ENCODE peak calls at places on chromosomes 3 and 15, in nine cellular contexts. X is Karpas-422, Z is cardiac muscle cell, K is fibroblast of lung, D is heart right ventricle, C is fibroblast of mammary gland, Y is right cardiac atrium, W is mesendoderm, R is retinal pigment epithelial cell. E is an unnamed sample.

GRCh38 chr15:42921049-42921731 is 612 bp upstream of the TTBK2 start:
- DNase-seq in X (peak; percentile 61), Z (peak; percentile 44), K (peak; percentile 20), D (peak; percentile 32), C (peak; percentile 21), Y (peak; percentile 73), W (no peak), R (no peak), E (peak; percentile 39)

GRCh38 chr3:42688487-42689420 is 3.4 kb downstream of the KLHL40 start:
- DNase-seq in X (no peak), Z (no peak), K (no peak), D (no peak), C (no peak), Y (no peak), W (no peak), R (no peak), E (no peak)

GRCh38 chr3:23805881-23806321 is at the start of gene UBE2E1:
- DNase-seq in X (peak; percentile 89), Z (peak; percentile 84), K (peak; percentile 70), D (peak; percentile 80), C (peak; percentile 60), Y (peak; percentile 92), W (peak; percentile 74), R (no peak), E (peak; percentile 87)

GRCh38 chr15:41961014-41961518 is 11.3 kb downstream of the EHD4 start:
- DNase-seq in X (no peak), Z (no peak), K (no peak), D (no peak), C (no peak), Y (no peak), W (no peak), R (no peak), E (no peak)

GRCh38 chr3:104642827-104643226 is 723.9 kb upstream of the ALCAM start:
- DNase-seq in X (no peak), Z (no peak), K (no peak), D (no peak), C (no peak), Y (no peak), W (no peak), R (no peak), E (no peak)

GRCh38 chr3:52719618-52720017 is 13.7 kb downstream of the SPCS1 start:
- DNase-seq in X (peak; percentile 48), Z (no peak), K (no peak), D (no peak), C (no peak), Y (no peak), W (no peak), R (no peak), E (no peak)

GRCh38 chr15:99928429-99928981 is 195.3 kb upstream of the LYSMD4 start:
- DNase-seq in X (no peak), Z (peak; percentile 88), K (peak; percentile 72), D (peak; percentile 91), C (peak; percentile 72), Y (peak; percentile 95), W (peak; percentile 60), R (no peak), E (peak; percentile 74)

GRCh38 chr3:64222501-64222900 is 2.8 kb downstream of the PRICKLE2 start:
- DNase-seq in X (no peak), Z (no peak), K (no peak), D (no peak), C (no peak), Y (no peak), W (no peak), R (no peak), E (no peak)

GRCh38 chr3:126537730-126538281 is 13.9 kb downstream of the CHST13 start:
- DNase-seq in X (no peak), Z (no peak), K (no peak), D (no peak), C (no peak), Y (no peak), W (no peak), R (no peak), E (no peak)

GRCh38 chr15:29623240-29623639 is 199.0 kb downstream of the TJP1 start:
- DNase-seq in X (no peak), Z (no peak), K (no peak), D (no peak), C (no peak), Y (no peak), W (peak; percentile 17), R (no peak), E (no peak)

GRCh38 chr3:149340310-149340933 is 7.0 kb upstream of the TM4SF18 start:
- DNase-seq in X (no peak), Z (peak; percentile 64), K (peak; percentile 58), D (no peak), C (peak; percentile 65), Y (no peak), W (no peak), R (no peak), E (no peak)

GRCh38 chr3:71226565-71227281 is 356.8 kb downstream of the FOXP1 start:
- DNase-seq in X (no peak), Z (peak; percentile 56), K (peak; percentile 78), D (peak; percentile 50), C (no peak), Y (peak; percentile 72), W (no peak), R (no peak), E (no peak)
- H3K4me3 ChIP-seq in X (no peak overlapping the region), Z (no peak overlapping the region), K (peak overlapping the region; percentile 20), D (peak overlapping the region; percentile 49), C (no peak overlapping the region), Y (peak overlapping the region; percentile 21), W (no peak overlapping the region), R (no peak overlapping the region), E (no peak overlapping the region)

GRCh38 chr3:27729325-27729724 is 7.2 kb upstream of the EOMES start:
- DNase-seq in X (no peak), Z (no peak), K (no peak), D (no peak), C (no peak), Y (no peak), W (peak; percentile 60), R (no peak), E (no peak)
- H3K4me3 ChIP-seq in X (no peak overlapping the region), Z (peak overlapping the region; percentile 12), K (no peak overlapping the region), D (peak overlapping the region; percentile 20), C (no peak overlapping the region), Y (no peak overlapping the region), W (no peak overlapping the region), R (no peak overlapping the region), E (no peak overlapping the region)

GRCh38 chr3:157495846-157496245 is 7.4 kb downstream of the VEPH1 start:
- DNase-seq in X (no peak), Z (no peak), K (no peak), D (no peak), C (no peak), Y (no peak), W (no peak), R (no peak), E (no peak)

GRCh38 chr3:157498374-157498773 is 4.8 kb downstream of the VEPH1 start:
- DNase-seq in X (no peak), Z (no peak), K (no peak), D (no peak), C (no peak), Y (no peak), W (no peak), R (no peak), E (no peak)

GRCh38 chr3:157501863-157502262 is 1.4 kb downstream of the VEPH1 start:
- DNase-seq in X (no peak), Z (no peak), K (no peak), D (no peak), C (no peak), Y (no peak), W (peak; percentile 64), R (peak; percentile 10), E (no peak)

GRCh38 chr3:157500232-157500631 is 3.0 kb downstream of the VEPH1 start:
- DNase-seq in X (no peak), Z (no peak), K (no peak), D (no peak), C (no peak), Y (no peak), W (no peak), R (no peak), E (no peak)

DNA sequence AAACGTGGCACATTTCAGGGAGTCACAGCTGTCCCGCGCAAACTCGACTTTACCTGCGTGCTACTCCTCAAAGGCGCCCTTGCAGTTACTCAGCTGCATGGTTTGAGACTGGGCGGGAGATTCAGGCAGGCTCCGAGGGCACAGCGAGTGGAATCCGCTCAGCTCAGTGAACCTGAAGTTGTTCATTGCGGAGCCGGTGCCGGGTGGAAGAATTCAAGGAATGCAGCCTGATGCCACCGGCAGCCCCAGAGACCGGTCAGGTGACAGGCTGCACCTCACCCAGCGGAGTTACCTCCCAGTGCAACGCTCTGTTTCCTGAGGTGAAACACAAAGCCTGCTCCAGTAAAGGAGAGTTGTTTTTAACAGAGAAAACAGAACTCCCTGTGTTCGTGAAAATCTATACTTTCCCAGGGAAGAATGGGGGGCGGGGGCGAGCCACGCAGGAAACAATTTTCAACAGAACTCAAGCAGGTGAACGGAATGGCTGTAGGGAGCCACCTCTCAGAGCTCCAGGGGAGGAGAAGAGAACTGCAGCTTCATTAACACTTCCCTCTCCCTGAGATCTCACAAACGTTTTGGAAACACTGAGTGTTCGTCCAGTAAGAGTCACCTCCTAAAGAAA is 3.8 kb downstream of the VEPH1 start:
- DNase-seq in X (no peak), Z (peak; percentile 40), K (peak; percentile 49), D (peak; percentile 8), C (no peak), Y (no peak), W (peak; percentile 95), R (peak; percentile 88), E (peak; percentile 85)
- H3K4me3 ChIP-seq in X (no peak overlapping the region), Z (peak overlapping the region; percentile 23), K (peak overlapping the region; percentile 54), D (peak overlapping the region; percentile 34), C (peak overlapping the region; percentile 28), Y (peak overlapping the region; percentile 45), W (no peak overlapping the region), R (peak overlapping the region; percentile 38), E (peak overlapping the region; percentile 66)

GRCh38 chr15:59243622-59244021 is 37.0 kb downstream of the LDHAL6B start:
- DNase-seq in X (no peak), Z (no peak), K (no peak), D (no peak), C (peak; percentile 43), Y (no peak), W (no peak), R (no peak), E (no peak)
- H3K4me3 ChIP-seq in X (no peak overlapping the region), Z (no peak overlapping the region), K (no peak overlapping the region), D (no peak overlapping the region), C (no peak overlapping the region), Y (no peak overlapping the region), W (no peak overlapping the region), R (no peak overlapping the region), E (no peak overlapping the region)

DNA sequence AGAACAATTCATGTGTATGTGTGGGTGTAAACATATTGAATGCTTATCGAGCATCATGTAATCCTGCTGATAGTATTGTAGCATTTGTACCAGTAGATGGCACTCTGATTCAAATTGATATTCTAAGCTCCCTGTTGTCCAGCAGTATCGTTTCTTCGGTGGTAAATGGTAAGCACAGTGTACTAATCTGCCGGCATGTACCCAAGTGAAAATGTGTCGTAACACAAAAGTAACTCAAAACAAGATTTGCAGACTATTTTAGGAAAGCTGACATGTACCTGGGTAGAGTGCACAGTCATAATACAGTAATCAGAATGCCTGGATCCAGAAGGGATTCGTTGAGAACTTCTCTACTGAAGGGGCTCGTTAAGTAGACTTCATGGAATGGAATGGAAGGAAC is 31.7 kb upstream of the MNS1 start:
- DNase-seq in X (peak; percentile 90), Z (peak; percentile 88), K (peak; percentile 66), D (no peak), C (peak; percentile 83), Y (no peak), W (peak; percentile 64), R (peak; percentile 52), E (peak; percentile 77)
- H3K4me3 ChIP-seq in X (peak overlapping the region; percentile 44), Z (no peak overlapping the region), K (no peak overlapping the region), D (no peak overlapping the region), C (peak overlapping the region; percentile 18), Y (no peak overlapping the region), W (no peak overlapping the region), R (no peak overlapping the region), E (no peak overlapping the region)